ENCODE peak calls at places on chromosomes 4 and X, in nine cellular contexts. One of them, this sample, is unnamed.
A peak's percentile ranks its signal among the peaks of the same experiment; 100 is the strongest.

GRCh38 chr4:135411251-135411650 is 1209.7 kb upstream of the PABPC4L start:
- DNase-seq in AG08396: no peak
- DNase-seq in Caki2: no peak
- DNase-seq in NCI-H1105: no peak
- DNase-seq in uterus: no peak
- DNase-seq in suprapubic skin: no peak
- DNase-seq in substantia nigra: no peak
- DNase-seq in ureter: no peak
- DNase-seq in HTR-8/SVneo: no peak
- DNase-seq in this sample: no peak

GRCh38 chr4:182307746-182308145 is 64.5 kb downstream of the TENM3 start:
- DNase-seq in AG08396: no peak
- DNase-seq in NCI-H1105: no peak
- DNase-seq in substantia nigra: no peak
- DNase-seq in Caki2: peak; percentile 66
- DNase-seq in ureter: no peak
- DNase-seq in uterus: no peak
- DNase-seq in suprapubic skin: no peak
- DNase-seq in HTR-8/SVneo: peak; percentile 87
- DNase-seq in this sample: no peak

GRCh38 chr4:101345271-101345595 is 2.1 kb downstream of the PPP3CA start:
- DNase-seq in uterus: peak; percentile 14
- DNase-seq in Caki2: no peak
- DNase-seq in AG08396: no peak
- DNase-seq in substantia nigra: no peak
- DNase-seq in NCI-H1105: no peak
- DNase-seq in HTR-8/SVneo: no peak
- DNase-seq in suprapubic skin: no peak
- DNase-seq in ureter: no peak
- DNase-seq in this sample: no peak

GRCh38 chr4:89837385-89837995 is 529 bp upstream of the SNCA start:
- DNase-seq in substantia nigra: peak; percentile 91
- DNase-seq in suprapubic skin: no peak
- DNase-seq in HTR-8/SVneo: peak; percentile 20
- DNase-seq in AG08396: peak; percentile 17
- DNase-seq in NCI-H1105: no peak
- DNase-seq in ureter: no peak
- DNase-seq in Caki2: peak; percentile 68
- DNase-seq in uterus: peak; percentile 25
- DNase-seq in this sample: peak; percentile 20

GRCh38 chrX:10926404-10926803 is 184.7 kb upstream of the HCCS start:
- DNase-seq in substantia nigra: no peak
- DNase-seq in ureter: no peak
- DNase-seq in HTR-8/SVneo: no peak
- DNase-seq in uterus: no peak
- DNase-seq in NCI-H1105: no peak
- DNase-seq in Caki2: no peak
- DNase-seq in suprapubic skin: no peak
- DNase-seq in AG08396: no peak
- DNase-seq in this sample: no peak

GRCh38 chr4:37802068-37802666 is 24.3 kb upstream of the PGM2 start:
- DNase-seq in substantia nigra: peak; percentile 10
- DNase-seq in Caki2: peak; percentile 72
- DNase-seq in HTR-8/SVneo: peak; percentile 51
- DNase-seq in uterus: no peak
- DNase-seq in suprapubic skin: no peak
- DNase-seq in NCI-H1105: no peak
- DNase-seq in ureter: peak; percentile 68
- DNase-seq in AG08396: peak; percentile 52
- DNase-seq in this sample: peak; percentile 68

GRCh38 chr4:182306792-182307507 is 63.7 kb downstream of the TENM3 start:
- DNase-seq in HTR-8/SVneo: no peak
- DNase-seq in suprapubic skin: no peak
- DNase-seq in AG08396: no peak
- DNase-seq in NCI-H1105: peak; percentile 7
- DNase-seq in Caki2: no peak
- DNase-seq in uterus: no peak
- DNase-seq in ureter: no peak
- DNase-seq in substantia nigra: no peak
- DNase-seq in this sample: no peak

GRCh38 chr4:103853627-103854026 is 133.8 kb upstream of the TACR3 start:
- DNase-seq in AG08396: no peak
- DNase-seq in NCI-H1105: no peak
- DNase-seq in ureter: no peak
- DNase-seq in uterus: no peak
- DNase-seq in Caki2: no peak
- DNase-seq in HTR-8/SVneo: no peak
- DNase-seq in substantia nigra: no peak
- DNase-seq in suprapubic skin: no peak
- DNase-seq in this sample: no peak

GRCh38 chr4:53510316-53510715 is 81.0 kb downstream of the LNX1 start:
- DNase-seq in suprapubic skin: no peak
- DNase-seq in AG08396: no peak
- DNase-seq in ureter: no peak
- DNase-seq in HTR-8/SVneo: no peak
- DNase-seq in uterus: no peak
- DNase-seq in NCI-H1105: no peak
- DNase-seq in substantia nigra: no peak
- DNase-seq in Caki2: no peak
- DNase-seq in this sample: no peak

GRCh38 chr4:102759835-102760644 is 728 bp downstream of the MANBA start:
- DNase-seq in substantia nigra: no peak
- DNase-seq in suprapubic skin: no peak
- DNase-seq in HTR-8/SVneo: peak; percentile 15
- DNase-seq in ureter: no peak
- DNase-seq in AG08396: peak; percentile 40
- DNase-seq in NCI-H1105: no peak
- DNase-seq in uterus: peak; percentile 35
- DNase-seq in Caki2: peak; percentile 43
- DNase-seq in this sample: peak; percentile 35

GRCh38 chr4:16205298-16206164 is 20.7 kb downstream of the TAPT1 start:
- DNase-seq in suprapubic skin: no peak
- DNase-seq in HTR-8/SVneo: peak; percentile 32
- DNase-seq in Caki2: peak; percentile 17
- DNase-seq in uterus: no peak
- DNase-seq in ureter: no peak
- DNase-seq in NCI-H1105: peak; percentile 12
- DNase-seq in substantia nigra: no peak
- DNase-seq in AG08396: no peak
- DNase-seq in this sample: no peak

GRCh38 chrX:105894721-105895120 is 72.4 kb downstream of the NRK start:
- DNase-seq in suprapubic skin: no peak
- DNase-seq in NCI-H1105: no peak
- DNase-seq in uterus: no peak
- DNase-seq in substantia nigra: no peak
- DNase-seq in HTR-8/SVneo: no peak
- DNase-seq in ureter: no peak
- DNase-seq in Caki2: no peak
- DNase-seq in AG08396: no peak
- DNase-seq in this sample: no peak

GRCh38 chr4:140642674-140643437 is 74.1 kb upstream of the UCP1 start:
- DNase-seq in uterus: no peak
- DNase-seq in suprapubic skin: no peak
- DNase-seq in substantia nigra: no peak
- DNase-seq in HTR-8/SVneo: no peak
- DNase-seq in NCI-H1105: no peak
- DNase-seq in ureter: no peak
- DNase-seq in Caki2: no peak
- DNase-seq in AG08396: no peak
- DNase-seq in this sample: no peak

GRCh38 chrX:10983526-10983925 is 127.6 kb upstream of the HCCS start:
- DNase-seq in suprapubic skin: no peak
- DNase-seq in substantia nigra: no peak
- DNase-seq in ureter: no peak
- DNase-seq in AG08396: no peak
- DNase-seq in NCI-H1105: no peak
- DNase-seq in uterus: no peak
- DNase-seq in HTR-8/SVneo: no peak
- DNase-seq in Caki2: no peak
- DNase-seq in this sample: no peak